ENCODE peak calls at places on chromosomes 7 and 10, in nine cellular contexts. One of them, this sample, is unnamed.

GRCh38 chr10:124068929-124069328 is 24.5 kb downstream of the CHST15 start:
- DNase-seq in left lobe of liver: no peak
- DNase-seq in tibial nerve: no peak
- DNase-seq in transverse colon: no peak
- DNase-seq in lower lobe of right lung: no peak
- DNase-seq in tibial artery: no peak
- DNase-seq in KBM-7: no peak
- DNase-seq in naive thymus-derived CD4-positive, alpha-beta T cell: no peak
- DNase-seq in nucleus accumbens: no peak
- DNase-seq in this sample: no peak

GRCh38 chr7:144784943-144785342 is 50.9 kb downstream of the TPK1 start:
- DNase-seq in left lobe of liver: no peak
- DNase-seq in tibial nerve: no peak
- DNase-seq in transverse colon: no peak
- DNase-seq in lower lobe of right lung: no peak
- DNase-seq in tibial artery: peak; percentile 73
- DNase-seq in KBM-7: no peak
- DNase-seq in naive thymus-derived CD4-positive, alpha-beta T cell: no peak
- DNase-seq in nucleus accumbens: no peak
- DNase-seq in this sample: no peak

GRCh38 chr7:146116452-146117219 is at the start of gene CNTNAP2:
- DNase-seq in left lobe of liver: no peak
- DNase-seq in tibial nerve: no peak
- DNase-seq in transverse colon: no peak
- DNase-seq in lower lobe of right lung: no peak
- DNase-seq in tibial artery: no peak
- DNase-seq in KBM-7: no peak
- DNase-seq in naive thymus-derived CD4-positive, alpha-beta T cell: no peak
- DNase-seq in nucleus accumbens: no peak
- DNase-seq in this sample: no peak

GRCh38 chr7:156725074-156725473 is 84.5 kb downstream of the RNF32 start:
- DNase-seq in left lobe of liver: no peak
- DNase-seq in tibial nerve: no peak
- DNase-seq in transverse colon: no peak
- DNase-seq in lower lobe of right lung: no peak
- DNase-seq in tibial artery: no peak
- DNase-seq in KBM-7: no peak
- DNase-seq in naive thymus-derived CD4-positive, alpha-beta T cell: no peak
- DNase-seq in nucleus accumbens: no peak
- DNase-seq in this sample: no peak

GRCh38 chr7:105245398-105246099 is 143.2 kb downstream of the SRPK2 start:
- DNase-seq in left lobe of liver: no peak
- DNase-seq in tibial nerve: no peak
- DNase-seq in transverse colon: no peak
- DNase-seq in lower lobe of right lung: no peak
- DNase-seq in tibial artery: no peak
- DNase-seq in KBM-7: peak; percentile 47
- DNase-seq in naive thymus-derived CD4-positive, alpha-beta T cell: no peak
- DNase-seq in nucleus accumbens: no peak
- DNase-seq in this sample: no peak

GRCh38 chr10:77350711-77351119 is 286.9 kb downstream of the KCNMA1 start:
- DNase-seq in left lobe of liver: no peak
- DNase-seq in tibial nerve: no peak
- DNase-seq in transverse colon: no peak
- DNase-seq in lower lobe of right lung: no peak
- DNase-seq in tibial artery: peak; percentile 85
- DNase-seq in KBM-7: no peak
- DNase-seq in naive thymus-derived CD4-positive, alpha-beta T cell: no peak
- DNase-seq in nucleus accumbens: no peak
- DNase-seq in this sample: no peak

GRCh38 chr10:42790835-42791234 is 8.2 kb downstream of the BMS1 start:
- DNase-seq in left lobe of liver: no peak
- DNase-seq in tibial nerve: no peak
- DNase-seq in transverse colon: no peak
- DNase-seq in lower lobe of right lung: no peak
- DNase-seq in tibial artery: no peak
- DNase-seq in KBM-7: no peak
- DNase-seq in naive thymus-derived CD4-positive, alpha-beta T cell: no peak
- DNase-seq in nucleus accumbens: no peak
- DNase-seq in this sample: no peak

GRCh38 chr7:55066479-55066878 is 47.7 kb downstream of the EGFR start:
- DNase-seq in left lobe of liver: no peak
- DNase-seq in tibial nerve: no peak
- DNase-seq in transverse colon: no peak
- DNase-seq in lower lobe of right lung: no peak
- DNase-seq in tibial artery: no peak
- DNase-seq in KBM-7: no peak
- DNase-seq in naive thymus-derived CD4-positive, alpha-beta T cell: no peak
- DNase-seq in nucleus accumbens: no peak
- DNase-seq in this sample: no peak

GRCh38 chr7:48416327-48416908 is 245.2 kb downstream of the ABCA13 start:
- DNase-seq in left lobe of liver: no peak
- DNase-seq in tibial nerve: no peak
- DNase-seq in transverse colon: no peak
- DNase-seq in lower lobe of right lung: no peak
- DNase-seq in tibial artery: no peak
- DNase-seq in KBM-7: no peak
- DNase-seq in naive thymus-derived CD4-positive, alpha-beta T cell: no peak
- DNase-seq in nucleus accumbens: no peak
- DNase-seq in this sample: peak; percentile 45

GRCh38 chr10:110827410-110827809 is 44.3 kb upstream of the PDCD4 start:
- DNase-seq in left lobe of liver: no peak
- DNase-seq in tibial nerve: no peak
- DNase-seq in transverse colon: no peak
- DNase-seq in lower lobe of right lung: no peak
- DNase-seq in tibial artery: no peak
- DNase-seq in KBM-7: no peak
- DNase-seq in naive thymus-derived CD4-positive, alpha-beta T cell: no peak
- DNase-seq in nucleus accumbens: no peak
- DNase-seq in this sample: no peak

GRCh38 chr7:47578581-47579270 is 3.2 kb downstream of the TNS3 start:
- DNase-seq in left lobe of liver: no peak
- DNase-seq in tibial nerve: no peak
- DNase-seq in transverse colon: no peak
- DNase-seq in lower lobe of right lung: no peak
- DNase-seq in tibial artery: no peak
- DNase-seq in KBM-7: no peak
- DNase-seq in naive thymus-derived CD4-positive, alpha-beta T cell: no peak
- DNase-seq in nucleus accumbens: no peak
- DNase-seq in this sample: no peak